ENCODE peak calls at places on chromosomes 6 and 20, in ten cellular contexts. V is cardiac fibroblast; B is T-helper 22 cell; I is K562; N is nephron progenitor cell; S is activated naive CD8-positive, alpha-beta T cell treated with anti-CD3 and anti-CD28 coated beads for 36 hours; H is activated T-helper 1 cell treated with Interleukin-2 at 50 U/mL for 16 hours; P is activated CD4-positive, alpha-beta T cell treated with anti-CD3 and anti-CD28 coated beads, Interleukin-2, amount 50 U/mL, for 24 hours; W is GM13976; K is upper lobe of right lung. D is an unnamed sample.

GRCh38 chr20:46215913-46216707 is 92.2 kb downstream of the CDH22 start:
- DNase-seq in B (no peak), S (no peak), I (peak; percentile 80), H (no peak), N (peak; percentile 33), W (no peak), P (no peak), K (no peak), V (peak; percentile 46), D (no peak)

GRCh38 chr6:136323431-136324112 is 33.9 kb upstream of the BCLAF1 start:
- DNase-seq in W (no peak), N (no peak), S (no peak), H (no peak), I (no peak), K (no peak), V (peak; percentile 46), P (no peak), B (no peak), D (no peak)

GRCh38 chr20:49381558-49382493 is 100.6 kb downstream of the KCNB1 start:
- DNase-seq in K (peak; percentile 69), N (no peak), P (no peak), S (no peak), W (no peak), I (no peak), H (no peak), B (no peak), V (peak; percentile 87), D (no peak)

GRCh38 chr20:58718729-58719128 is 26.1 kb downstream of the NPEPL1 start:
- DNase-seq in I (no peak), H (no peak), V (no peak), B (no peak), S (no peak), N (no peak), P (no peak), K (no peak), W (peak; percentile 15), D (no peak)

GRCh38 chr6:73308712-73309533 is 45.2 kb downstream of the DPPA5 start:
- DNase-seq in B (no peak), H (no peak), S (no peak), P (no peak), W (no peak), N (peak; percentile 11), K (no peak), I (peak; percentile 57), V (peak; percentile 35), D (no peak)

GRCh38 chr20:51062065-51062464 is 39.2 kb upstream of the KCNG1 start:
- DNase-seq in H (no peak), B (no peak), K (no peak), I (no peak), P (no peak), W (no peak), N (no peak), V (no peak), S (peak; percentile 70), D (no peak)

GRCh38 chr6:10140121-10140520 is 274.8 kb downstream of the TFAP2A start:
- DNase-seq in N (no peak), S (no peak), H (no peak), K (no peak), W (no peak), B (no peak), I (no peak), P (no peak), V (no peak), D (no peak)

GRCh38 chr6:5778317-5778857 is 228.3 kb downstream of the NRN1 start:
- DNase-seq in H (no peak), V (no peak), B (no peak), N (no peak), K (no peak), W (peak; percentile 37), I (no peak), S (no peak), P (no peak), D (no peak)

GRCh38 chr20:63494084-63494419 is 4.8 kb downstream of the EEF1A2 start:
- DNase-seq in K (no peak), I (no peak), P (no peak), S (no peak), H (no peak), V (no peak), B (no peak), W (no peak), N (no peak), D (no peak)

GRCh38 chr6:106005954-106006353 is 80.2 kb upstream of the PRDM1 start:
- DNase-seq in I (no peak), K (no peak), S (no peak), W (no peak), N (no peak), P (no peak), V (no peak), B (no peak), H (no peak), D (no peak)

GRCh38 chr6:159874475-159874874 is 16.3 kb upstream of the MAS1 start:
- DNase-seq in W (no peak), I (no peak), B (no peak), N (no peak), V (peak; percentile 77), K (no peak), S (no peak), H (no peak), P (no peak), D (no peak)

GRCh38 chr6:11251553-11252358 is 19.3 kb upstream of the NEDD9 start:
- DNase-seq in W (no peak), B (no peak), S (no peak), P (no peak), K (no peak), N (no peak), I (no peak), H (no peak), V (peak; percentile 89), D (no peak)

GRCh38 chr20:51500311-51500710 is 42.2 kb downstream of the NFATC2 start:
- DNase-seq in P (no peak), N (no peak), W (peak; percentile 87), V (no peak), I (peak; percentile 60), B (peak; percentile 38), H (peak; percentile 28), K (no peak), S (peak; percentile 55), D (peak; percentile 68)

GRCh38 chr6:129614464-129614863 is 95.5 kb downstream of the ARHGAP18 start:
- DNase-seq in I (no peak), K (no peak), S (no peak), B (no peak), N (no peak), W (no peak), H (no peak), V (no peak), P (no peak), D (no peak)

GRCh38 chr20:4740774-4741431 is 19.2 kb downstream of the PRND start:
- DNase-seq in K (no peak), S (peak; percentile 46), N (peak; percentile 76), B (peak; percentile 17), I (peak; percentile 41), V (peak; percentile 54), P (peak; percentile 42), H (peak; percentile 41), W (no peak), D (peak; percentile 76)

GRCh38 chr6:20879526-20879925 is 345.3 kb downstream of the CDKAL1 start:
- DNase-seq in I (no peak), V (peak; percentile 12), K (no peak), N (no peak), B (no peak), H (no peak), S (no peak), P (no peak), W (no peak), D (no peak)

GRCh38 chr6:170096803-170097504 is 193.9 kb downstream of the DLL1 start:
- DNase-seq in I (no peak), B (no peak), V (no peak), P (no peak), S (no peak), N (no peak), K (peak; percentile 48), W (no peak), H (no peak), D (peak; percentile 13)

GRCh38 chr6:117276778-117277177 is 11.4 kb downstream of the VGLL2 start:
- DNase-seq in W (no peak), B (no peak), S (no peak), H (no peak), K (no peak), V (no peak), N (no peak), P (no peak), I (no peak), D (no peak)

GRCh38 chr6:115932481-115932880 is 128.2 kb downstream of the FRK start:
- DNase-seq in K (no peak), S (no peak), W (no peak), B (no peak), H (no peak), N (no peak), I (no peak), P (no peak), V (peak; percentile 10), D (no peak)

GRCh38 chr6:105648276-105648675 is 245.4 kb upstream of the PREP start:
- DNase-seq in N (no peak), V (no peak), H (no peak), P (no peak), K (no peak), W (no peak), I (no peak), B (no peak), S (peak; percentile 20), D (peak; percentile 22)

GRCh38 chr6:163331245-163331644 is 83.3 kb upstream of the QKI start:
- DNase-seq in S (no peak), H (no peak), K (no peak), P (no peak), I (no peak), V (no peak), B (no peak), N (no peak), W (no peak), D (no peak)

GRCh38 chr6:42598300-42598699 is 34.5 kb downstream of the UBR2 start:
- DNase-seq in W (no peak), V (no peak), K (no peak), H (no peak), I (no peak), S (no peak), N (no peak), P (no peak), B (no peak), D (no peak)